ENCODE peak calls at places on chromosomes 7 and 10, in ten cellular contexts. M, Y, S, K, V, H, A, F, G and L are unnamed samples.

GRCh38 chr7:72335561-72336381 is 76.4 kb downstream of the CALN1 start:
- DNase-seq in M (no peak), Y (no peak), S (no peak), K (no peak), V (no peak), H (no peak), A (no peak), F (no peak), G (no peak), L (no peak)

GRCh38 chr10:30583778-30584415 is 45.7 kb downstream of the LYZL2 start:
- DNase-seq in M (peak), Y (peak), S (no peak), K (peak), V (peak), H (peak), A (peak), F (peak), G (peak), L (peak)

GRCh38 chr7:139702811-139703467 is 74.9 kb downstream of the HIPK2 start:
- DNase-seq in M (no peak), Y (no peak), S (no peak), K (peak), V (no peak), H (no peak), A (no peak), F (no peak), G (no peak), L (no peak)

GRCh38 chr7:33743594-33743993 is 161.7 kb upstream of the BMPER start:
- DNase-seq in M (peak), Y (peak), S (no peak), K (peak), V (peak), H (no peak), A (peak), F (no peak), G (peak), L (peak)

GRCh38 chr7:135670179-135670578 is 7.9 kb downstream of the STMP1 start:
- DNase-seq in M (peak), Y (peak), S (no peak), K (peak), V (peak), H (no peak), A (peak), F (no peak), G (no peak), L (peak)

GRCh38 chr7:132508724-132509348 is 67.4 kb downstream of the PLXNA4 start:
- DNase-seq in M (no peak), Y (no peak), S (no peak), K (no peak), V (no peak), H (no peak), A (no peak), F (no peak), G (no peak), L (no peak)

GRCh38 chr10:74234569-74234968 is 83.5 kb downstream of the ADK start:
- DNase-seq in M (peak), Y (no peak), S (no peak), K (peak), V (peak), H (no peak), A (no peak), F (no peak), G (no peak), L (peak)

GRCh38 chr7:128409435-128410091 is at the start of gene IMPDH1:
- DNase-seq in M (peak), Y (peak), S (peak), K (peak), V (peak), H (peak), A (peak), F (peak), G (peak), L (no peak)

GRCh38 chr7:44801890-44802289 is 5.4 kb downstream of the PPIA start:
- DNase-seq in M (peak), Y (no peak), S (no peak), K (peak), V (peak), H (no peak), A (peak), F (no peak), G (no peak), L (no peak)

GRCh38 chr7:156823441-156823840 is 69.5 kb downstream of the LMBR1 start:
- DNase-seq in M (peak), Y (no peak), S (no peak), K (peak), V (peak), H (no peak), A (peak), F (no peak), G (no peak), L (peak)

GRCh38 chr7:156819733-156820295 is 73.2 kb downstream of the LMBR1 start:
- DNase-seq in M (no peak), Y (no peak), S (no peak), K (no peak), V (no peak), H (no peak), A (no peak), F (no peak), G (no peak), L (no peak)

GRCh38 chr7:156818133-156818532 is 74.8 kb downstream of the LMBR1 start:
- DNase-seq in M (no peak), Y (no peak), S (no peak), K (no peak), V (no peak), H (no peak), A (no peak), F (no peak), G (no peak), L (no peak)

GRCh38 chr7:156816943-156817572 is 75.9 kb downstream of the LMBR1 start:
- DNase-seq in M (peak), Y (no peak), S (no peak), K (peak), V (peak), H (no peak), A (peak), F (no peak), G (no peak), L (peak)

GRCh38 chr7:156820445-156821063 is 72.4 kb downstream of the LMBR1 start:
- DNase-seq in M (no peak), Y (no peak), S (no peak), K (no peak), V (no peak), H (no peak), A (no peak), F (no peak), G (no peak), L (no peak)
- TF ChIP-seq CTCF in M (peak), Y (peak), S (peak), K (peak), V (peak), H (no peak), A (peak), F (no peak), G (no peak), L (no peak)

DNA sequence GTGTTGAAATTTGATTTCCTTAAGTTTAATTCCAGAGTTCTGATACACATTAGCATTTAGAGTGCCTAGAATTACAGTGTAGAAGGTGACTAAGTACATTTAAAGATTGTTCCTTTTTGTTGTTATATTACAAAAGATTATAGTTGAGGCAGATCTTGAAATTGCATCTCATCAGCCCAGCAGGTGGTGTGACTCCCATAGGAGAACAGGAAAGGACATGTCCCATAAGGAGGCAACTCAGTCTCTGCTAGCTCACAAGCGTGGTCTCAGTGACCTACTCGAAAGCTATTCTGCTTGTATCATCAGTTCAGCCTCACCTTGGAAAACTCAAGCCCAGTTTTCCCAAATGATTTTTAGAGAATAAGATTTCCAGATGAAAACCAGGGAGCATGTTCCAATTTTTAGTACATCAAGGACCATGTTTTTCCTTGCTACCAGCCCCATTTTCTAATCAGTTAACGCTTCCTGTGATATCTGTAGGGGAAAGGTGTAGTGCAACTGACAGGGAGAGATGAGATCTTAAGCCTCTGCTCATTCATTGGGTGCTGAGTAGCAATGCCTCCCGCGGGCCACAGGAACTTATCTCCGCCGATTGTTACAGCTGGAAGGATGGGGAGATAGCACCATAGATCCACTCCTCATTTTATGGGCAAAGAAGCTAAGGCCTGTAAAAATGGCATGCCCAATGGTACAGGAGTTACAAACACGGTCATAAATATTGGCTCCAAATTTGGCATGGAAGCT is 1.1 kb upstream of the GNAI1 start:
- DNase-seq in M (peak), Y (no peak), S (no peak), K (peak), V (peak), H (no peak), A (peak), F (no peak), G (no peak), L (no peak)
- H3K4me3 ChIP-seq in M (no peak), Y (no peak), S (no peak), K (no peak), V (no peak), H (no peak), A (no peak), F (no peak), G (peak), L (no peak)

GRCh38 chr7:109873296-109873695 is 1217.6 kb upstream of the LRRN3 start:
- DNase-seq in M (no peak), Y (no peak), S (no peak), K (no peak), V (no peak), H (peak), A (no peak), F (no peak), G (no peak), L (no peak)

GRCh38 chr7:109864263-109864662 is 1226.7 kb upstream of the LRRN3 start:
- DNase-seq in M (no peak), Y (no peak), S (no peak), K (no peak), V (no peak), H (no peak), A (no peak), F (no peak), G (no peak), L (no peak)

GRCh38 chr7:109868215-109868614 is 1222.7 kb upstream of the LRRN3 start:
- DNase-seq in M (no peak), Y (no peak), S (no peak), K (no peak), V (no peak), H (no peak), A (no peak), F (no peak), G (no peak), L (no peak)
- TF ChIP-seq CTCF in M (no peak), Y (no peak), S (no peak), K (no peak), V (no peak), H (no peak), A (no peak), F (no peak), G (no peak), L (no peak)

GRCh38 chr7:1569440-1569832 is 396 bp downstream of the PSMG3 start:
- DNase-seq in M (no peak), Y (no peak), S (no peak), K (no peak), V (no peak), H (no peak), A (no peak), F (no peak), G (no peak), L (no peak)

GRCh38 chr7:1569016-1569415 is 816 bp downstream of the PSMG3 start:
- DNase-seq in M (peak), Y (peak), S (no peak), K (peak), V (no peak), H (no peak), A (no peak), F (no peak), G (no peak), L (peak)

GRCh38 chr7:1566687-1567081 is 3.1 kb downstream of the PSMG3 start:
- DNase-seq in M (no peak), Y (no peak), S (no peak), K (no peak), V (no peak), H (no peak), A (no peak), F (no peak), G (no peak), L (no peak)

GRCh38 chr7:1567082-1567771 is 2.6 kb downstream of the PSMG3 start:
- DNase-seq in M (peak), Y (peak), S (no peak), K (peak), V (peak), H (no peak), A (no peak), F (peak), G (peak), L (peak)

DNA sequence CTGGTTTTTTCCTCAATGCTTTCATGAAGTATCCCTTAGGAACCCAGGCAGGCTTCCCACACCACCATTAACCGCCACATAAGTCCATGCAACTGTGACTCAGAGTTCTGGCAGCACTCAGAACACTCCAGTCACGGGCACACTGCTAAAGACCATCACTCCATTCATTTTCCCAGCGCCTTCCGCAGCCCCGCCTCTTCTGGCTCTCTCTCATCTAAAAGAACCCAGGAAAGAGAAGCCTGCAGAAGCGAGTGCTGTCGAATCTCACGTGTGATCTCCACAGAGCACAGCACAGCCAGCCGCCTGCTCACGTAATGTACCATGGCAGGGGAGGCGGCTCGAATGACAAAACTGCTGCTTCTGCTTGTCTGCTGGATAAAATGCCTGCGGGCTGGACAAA is 1.9 kb downstream of the PSMG3 start:
- DNase-seq in M (peak), Y (peak), S (no peak), K (peak), V (peak), H (no peak), A (no peak), F (no peak), G (peak), L (peak)
- H3K4me3 ChIP-seq in M (peak), Y (no peak), S (no peak), K (no peak), V (no peak), H (no peak), A (no peak), F (no peak), G (no peak), L (no peak)